ENCODE peak calls at places on chromosomes 12 and 14, in four cellular contexts. D, Y, X and B are unnamed samples.

GRCh38 chr14:106277503-106277902 is 751.1 kb downstream of the TMEM121 start:
- DNase-seq in X (peak), Y (no peak), D (no peak), B (no peak)

GRCh38 chr12:7678744-7679143 is 13.0 kb upstream of the APOBEC1 start:
- DNase-seq in Y (no peak), X (no peak), D (no peak), B (peak)

GRCh38 chr12:107845226-107845979 is 70.9 kb downstream of the ASCL4 start:
- DNase-seq in X (no peak), Y (no peak), D (no peak), B (no peak)

GRCh38 chr14:101449114-101449513 is 112.2 kb upstream of the DIO3 start:
- DNase-seq in X (no peak), Y (no peak), D (no peak), B (no peak)

GRCh38 chr14:58730793-58731464 is 93.2 kb downstream of the DACT1 start:
- DNase-seq in X (no peak), D (peak), Y (no peak), B (no peak)

GRCh38 chr12:52087961-52088820 is 8.7 kb downstream of the SMIM41 start:
- DNase-seq in X (no peak), D (peak), Y (no peak), B (no peak)

GRCh38 chr14:33839193-33840076 is 111.4 kb downstream of the EGLN3 start:
- DNase-seq in D (peak), Y (peak), X (no peak), B (peak)

GRCh38 chr12:16949351-16949750 is 343.4 kb upstream of the LMO3 start:
- DNase-seq in Y (no peak), D (no peak), X (no peak), B (no peak)

GRCh38 chr14:37056473-37056872 is 115.9 kb downstream of the SLC25A21 start:
- DNase-seq in Y (no peak), D (peak), X (no peak), B (no peak)

GRCh38 chr12:106315523-106315922 is 13.0 kb downstream of the TCP11L2 start:
- DNase-seq in Y (no peak), X (no peak), D (no peak), B (no peak)

GRCh38 chr12:33650832-33651231 is 211.2 kb upstream of the SYT10 start:
- DNase-seq in D (no peak), X (no peak), Y (no peak), B (no peak)

GRCh38 chr12:56189336-56189917 is at the start of gene SMARCC2:
- DNase-seq in Y (peak), X (peak), D (peak), B (peak)

GRCh38 chr14:45085004-45085403 is 1.1 kb downstream of the PRPF39 start:
- DNase-seq in Y (no peak), X (no peak), D (peak), B (peak)

GRCh38 chr12:52182456-52182855 is 9.4 kb downstream of the KRT80 start:
- DNase-seq in Y (no peak), X (no peak), D (no peak), B (no peak)

GRCh38 chr12:45431153-45431552 is 215.3 kb downstream of the ANO6 start:
- DNase-seq in Y (no peak), X (no peak), D (no peak), B (no peak)

GRCh38 chr14:53187921-53188463 is 34.9 kb upstream of the DDHD1 start:
- DNase-seq in Y (no peak), D (no peak), X (no peak), B (no peak)

GRCh38 chr12:52847335-52848102 is 1.3 kb downstream of the KRT78 start:
- DNase-seq in Y (no peak), X (no peak), D (peak), B (no peak)

GRCh38 chr12:127559349-127560040 is 707.5 kb upstream of the TMEM132C start:
- DNase-seq in Y (peak), D (peak), X (no peak), B (peak)

GRCh38 chr12:96044017-96044985 is 8.9 kb upstream of the LTA4H start:
- DNase-seq in X (no peak), D (peak), Y (no peak), B (no peak)